ENCODE peak calls at places on chromosomes 2 and 18, in six cellular contexts. N, U, D, R, Y and P are unnamed samples.

GRCh38 chr2:73063909-73064875 is 7.3 kb downstream of the SFXN5 start:
- DNase-seq in R (no peak), N (no peak), U (no peak), D (no peak), Y (no peak), P (no peak)

GRCh38 chr18:64318547-64318946 is 169.7 kb upstream of the LINC00305 start:
- DNase-seq in Y (no peak), U (no peak), N (no peak), D (no peak), R (no peak), P (no peak)

GRCh38 chr2:120250640-120251039 is 2.0 kb upstream of the RALB start:
- DNase-seq in Y (no peak), N (no peak), R (no peak), U (no peak), D (no peak), P (no peak)

GRCh38 chr2:1097086-1097485 is 146.4 kb downstream of the SNTG2 start:
- DNase-seq in R (no peak), N (no peak), D (no peak), Y (no peak), U (no peak), P (no peak)

GRCh38 chr18:2850816-2851215 is 4.0 kb downstream of the EMILIN2 start:
- DNase-seq in U (no peak), N (no peak), R (no peak), Y (no peak), D (no peak), P (no peak)

GRCh38 chr2:84875213-84875560 is 5.7 kb downstream of the TRABD2A start:
- DNase-seq in U (no peak), Y (no peak), N (no peak), R (no peak), D (no peak), P (no peak)

GRCh38 chr18:30254331-30254730 is 788.2 kb downstream of the DSC3 start:
- DNase-seq in N (no peak), U (no peak), Y (no peak), R (no peak), D (no peak), P (no peak)

GRCh38 chr2:237614151-237614720 is 13.2 kb upstream of the LRRFIP1 start:
- DNase-seq in N (no peak), D (no peak), R (no peak), U (no peak), Y (no peak), P (no peak)

GRCh38 chr18:55539240-55539639 is 48.8 kb downstream of the TCF4 start:
- DNase-seq in U (no peak), N (no peak), R (no peak), D (no peak), Y (no peak), P (no peak)

GRCh38 chr18:79576686-79577351 is 102.8 kb upstream of the CTDP1 start:
- DNase-seq in R (no peak), Y (peak; percentile 57), U (peak; percentile 44), N (no peak), D (peak; percentile 59), P (no peak)

GRCh38 chr2:150232871-150233270 is 254.6 kb downstream of the RND3 start:
- DNase-seq in U (no peak), N (no peak), Y (no peak), R (no peak), D (no peak), P (no peak)

GRCh38 chr18:49277395-49278036 is 182.9 kb downstream of the DYM start:
- DNase-seq in U (no peak), R (no peak), Y (no peak), D (no peak), N (no peak), P (no peak)

GRCh38 chr2:39696072-39696471 is 30.4 kb downstream of the TMEM178A start:
- DNase-seq in Y (no peak), R (no peak), U (no peak), D (no peak), N (no peak), P (no peak)

GRCh38 chr2:11743846-11744553 is 2.4 kb upstream of the LPIN1 start:
- DNase-seq in D (peak; percentile 96), Y (peak; percentile 95), N (peak; percentile 81), U (peak; percentile 94), R (peak; percentile 95), P (peak; percentile 38)

GRCh38 chr2:11743531-11743815 is 3.0 kb upstream of the LPIN1 start:
- DNase-seq in Y (no peak), N (no peak), R (no peak), D (no peak), U (no peak), P (no peak)

GRCh38 chr2:11742317-11742701 is 4.1 kb upstream of the LPIN1 start:
- DNase-seq in U (no peak), Y (no peak), N (no peak), R (no peak), D (no peak), P (no peak)

GRCh38 chr2:11744631-11745394 is 1.6 kb upstream of the LPIN1 start:
- DNase-seq in R (no peak), N (peak; percentile 27), Y (peak; percentile 47), U (no peak), D (peak; percentile 34), P (no peak)

DNA sequence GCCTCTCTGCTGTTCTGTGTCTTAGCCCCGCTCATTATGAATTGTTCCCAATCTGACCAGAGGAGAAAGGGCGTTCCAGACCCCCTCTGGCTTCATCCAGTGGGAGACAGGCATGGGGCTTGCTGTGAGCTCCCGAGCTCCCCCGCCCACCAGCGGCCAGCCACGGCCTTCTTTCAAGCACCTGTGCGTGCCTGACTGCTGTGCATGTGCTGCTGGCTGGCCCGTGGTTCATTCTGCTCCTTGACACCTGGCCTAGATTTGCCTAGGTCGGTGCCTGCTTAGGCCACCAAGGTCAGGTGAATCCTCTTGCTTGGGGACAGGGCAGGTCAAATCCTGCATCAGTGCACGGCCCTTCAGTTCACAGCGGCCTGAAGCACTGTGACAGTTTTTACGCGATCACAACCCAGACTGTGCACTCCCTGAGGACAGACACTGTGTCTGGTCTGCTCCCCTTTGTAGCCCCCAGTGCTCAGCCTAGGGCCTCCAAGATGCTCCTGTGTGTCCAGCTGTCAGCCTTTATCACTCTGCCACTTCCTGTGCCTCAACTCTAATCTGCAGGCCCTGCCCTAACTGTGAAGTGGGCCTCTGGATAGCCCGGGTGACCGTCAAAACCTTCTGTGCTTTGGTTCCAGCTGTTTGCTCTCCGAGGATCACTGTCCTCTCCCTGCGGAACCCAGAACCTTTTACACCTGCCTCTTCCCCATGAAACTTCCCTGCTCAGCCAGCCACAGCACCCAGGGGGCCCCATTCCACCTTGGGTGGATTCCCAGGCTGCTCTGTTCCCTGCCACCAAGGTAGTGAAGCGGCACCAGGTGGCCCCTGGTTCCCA is 3.5 kb upstream of the LPIN1 start:
- DNase-seq in N (no peak), R (no peak), D (no peak), U (no peak), Y (no peak), P (no peak)
- H3K4me1 ChIP-seq in N (peaks cover 4% of the 10 kb centered on the region), R (peaks cover 54% of the 10 kb centered on the region), D (peaks cover 20% of the 10 kb centered on the region), U (peaks cover 31% of the 10 kb centered on the region), Y (peaks cover 7% of the 10 kb centered on the region), P (peaks cover 59% of the 10 kb centered on the region)

GRCh38 chr18:76619342-76620315 is 124.6 kb upstream of the ZNF516 start:
- DNase-seq in N (no peak), Y (peak; percentile 86), D (peak; percentile 95), R (no peak), U (peak; percentile 81), P (no peak)

GRCh38 chr18:76620326-76620813 is 125.3 kb upstream of the ZNF516 start:
- DNase-seq in R (peak; percentile 94), D (peak; percentile 91), N (peak; percentile 26), Y (peak; percentile 80), U (peak; percentile 63), P (peak; percentile 7)

GRCh38 chr18:76621184-76621583 is 126.1 kb upstream of the ZNF516 start:
- DNase-seq in N (no peak), Y (no peak), U (no peak), R (peak; percentile 19), D (no peak), P (no peak)

GRCh38 chr18:76618721-76619120 is 123.7 kb upstream of the ZNF516 start:
- DNase-seq in R (no peak), N (no peak), U (no peak), Y (no peak), D (peak; percentile 90), P (no peak)

GRCh38 chr18:76621782-76622495 is 126.9 kb upstream of the ZNF516 start:
- DNase-seq in R (peak; percentile 75), D (no peak), U (no peak), Y (no peak), N (no peak), P (no peak)
- H3K4me3 ChIP-seq in R (no peak overlapping the region), D (no peak overlapping the region), U (peak overlapping the region; percentile 42), Y (no peak overlapping the region), N (no peak overlapping the region), P (peak overlapping the region; percentile 13)

DNA sequence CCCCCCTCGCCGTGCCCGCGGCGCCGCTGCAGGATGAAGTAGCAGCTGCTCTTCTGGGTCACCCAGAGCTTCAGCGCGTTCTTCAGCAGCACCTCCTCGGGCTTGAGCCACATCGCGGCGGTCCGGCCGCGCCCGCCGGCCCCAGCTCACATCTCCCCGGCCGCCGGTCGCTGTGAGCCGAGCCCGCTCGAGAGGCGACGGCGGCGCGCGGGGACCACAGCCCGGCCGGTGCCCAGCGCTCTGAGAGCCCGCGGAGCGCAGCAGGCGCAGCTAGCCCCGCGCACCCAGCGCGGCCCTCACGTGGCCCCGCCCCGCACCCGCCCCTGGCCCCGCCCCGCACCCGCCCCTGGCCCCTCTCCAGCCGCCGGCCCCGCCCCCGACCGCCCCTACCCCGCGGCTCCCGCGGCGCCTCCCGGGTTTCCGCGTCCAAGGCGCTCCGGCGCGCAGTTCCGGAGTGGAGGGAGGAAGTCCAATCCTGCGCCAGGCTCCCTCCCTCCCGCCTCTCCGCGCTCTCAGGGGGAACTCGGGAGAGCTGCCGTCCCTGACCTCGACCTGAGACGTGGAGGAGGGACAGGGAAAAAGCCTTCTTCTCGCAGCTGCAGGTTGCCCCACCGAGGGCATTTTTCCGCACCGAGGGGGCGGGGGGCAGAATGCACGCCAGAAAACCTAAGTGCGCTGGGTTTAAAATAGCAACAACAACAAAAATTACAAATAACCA is at the start of gene TBC1D8:
- DNase-seq in Y (peak; percentile 90), D (peak; percentile 86), U (peak; percentile 90), R (no peak), N (peak; percentile 77), P (peak; percentile 6)
- TF ChIP-seq POLR2A in Y (peak; percentile 93), D (no peak), U (no peak), R (peak; percentile 67), N (peak; percentile 64), P (no peak)

GRCh38 chr2:64137567-64137966 is 6.7 kb downstream of the PELI1 start:
- DNase-seq in R (no peak), Y (no peak), N (no peak), U (no peak), D (no peak), P (no peak)
- H3K4me1 ChIP-seq in R (peaks cover 77% of the 10 kb centered on the region), Y (peaks cover 11% of the 10 kb centered on the region), N (no peaks in the 10 kb centered on the region), U (no peaks in the 10 kb centered on the region), D (peaks cover 9% of the 10 kb centered on the region), P (peaks cover 9% of the 10 kb centered on the region)

GRCh38 chr2:64203131-64204005 is 59.1 kb upstream of the PELI1 start:
- DNase-seq in U (no peak), Y (no peak), N (no peak), D (no peak), R (no peak), P (no peak)
- H3K4me3 ChIP-seq in U (no peak overlapping the region), Y (no peak overlapping the region), N (no peak overlapping the region), D (no peak overlapping the region), R (peak overlapping the region; percentile 39), P (no peak overlapping the region)

GRCh38 chr18:36017232-36017631 is 44.8 kb downstream of the RMP24 start:
- DNase-seq in R (no peak), U (no peak), Y (no peak), N (no peak), D (no peak), P (no peak)
- TF ChIP-seq POLR2A in R (no peak), U (no peak), Y (no peak), N (no peak), D (no peak), P (no peak)